ENCODE peak calls at places on chromosomes 12 and 14, in five cellular contexts. One of them, this sample, is unnamed.

GRCh38 chr14:58465425-58465824 is 37.9 kb downstream of the KIAA0586 start:
- DNase-seq in GM23248: peak
- DNase-seq in suprapubic skin: no peak
- DNase-seq in amygdala: no peak
- DNase-seq in EL: peak
- DNase-seq in this sample: no peak

GRCh38 chr14:74619672-74620131 is 7.7 kb upstream of the LTBP2 start:
- DNase-seq in GM23248: peak
- DNase-seq in suprapubic skin: peak
- DNase-seq in amygdala: no peak
- DNase-seq in EL: peak
- DNase-seq in this sample: no peak

GRCh38 chr14:54627718-54628345 is 60.9 kb downstream of the SAMD4A start:
- DNase-seq in amygdala: no peak
- DNase-seq in GM23248: peak
- DNase-seq in suprapubic skin: no peak
- DNase-seq in EL: peak
- DNase-seq in this sample: peak

GRCh38 chr12:6608592-6609311 is 1.6 kb upstream of the CHD4 start:
- DNase-seq in EL: no peak
- DNase-seq in GM23248: peak
- DNase-seq in suprapubic skin: no peak
- DNase-seq in amygdala: no peak
- DNase-seq in this sample: no peak

GRCh38 chr12:116885496-116885895 is 4.3 kb upstream of the HRK start:
- DNase-seq in suprapubic skin: no peak
- DNase-seq in GM23248: no peak
- DNase-seq in EL: no peak
- DNase-seq in amygdala: no peak
- DNase-seq in this sample: no peak

GRCh38 chr12:49358548-49359141 is 8.6 kb upstream of the SPATS2 start:
- DNase-seq in amygdala: no peak
- DNase-seq in EL: peak
- DNase-seq in GM23248: peak
- DNase-seq in suprapubic skin: no peak
- DNase-seq in this sample: peak

GRCh38 chr14:50014809-50015208 is 101.6 kb downstream of the VCPKMT start:
- DNase-seq in GM23248: no peak
- DNase-seq in EL: no peak
- DNase-seq in suprapubic skin: no peak
- DNase-seq in amygdala: no peak
- DNase-seq in this sample: no peak

GRCh38 chr14:60245316-60246177 is 3.5 kb upstream of the PPM1A start:
- DNase-seq in amygdala: no peak
- DNase-seq in suprapubic skin: no peak
- DNase-seq in EL: no peak
- DNase-seq in GM23248: no peak
- DNase-seq in this sample: no peak

GRCh38 chr12:75981247-75981646 is 50.3 kb downstream of the PHLDA1 start:
- DNase-seq in amygdala: no peak
- DNase-seq in GM23248: no peak
- DNase-seq in EL: no peak
- DNase-seq in suprapubic skin: no peak
- DNase-seq in this sample: no peak

GRCh38 chr12:100520048-100520769 is 46.5 kb downstream of the NR1H4 start:
- DNase-seq in suprapubic skin: no peak
- DNase-seq in GM23248: no peak
- DNase-seq in amygdala: no peak
- DNase-seq in EL: no peak
- DNase-seq in this sample: no peak

This sample was measured in frontal cortex.